ENCODE peak calls at places on chromosomes 2 and 18, in six cellular contexts. F is bronchial epithelial cell, D is psoas muscle, N is foreskin fibroblast, B is AG04450, W is astrocyte of the cerebellum. L is an unnamed sample.

GRCh38 chr18:7291046-7291445 is 60.2 kb downstream of the LRRC30 start:
- DNase-seq in D (no peak), B (no peak), N (no peak), W (no peak), F (no peak), L (no peak)

GRCh38 chr2:215969131-215969841 is 44.1 kb downstream of the MREG start:
- DNase-seq in B (no peak), D (no peak), F (no peak), W (peak), N (peak), L (peak)

GRCh38 chr18:48468151-48468550 is 59.0 kb upstream of the ZBTB7C start:
- DNase-seq in F (no peak), B (no peak), N (no peak), D (no peak), W (no peak), L (no peak)

GRCh38 chr2:7835693-7836680 is 845.9 kb upstream of the ID2 start:
- DNase-seq in N (peak), B (no peak), F (peak), D (no peak), W (no peak), L (no peak)

GRCh38 chr2:241940329-241940728 is 70.8 kb downstream of the RTP5 start:
- DNase-seq in B (no peak), D (no peak), W (no peak), F (no peak), N (no peak), L (no peak)

GRCh38 chr2:145692971-145693478 is 1173.1 kb upstream of the ZEB2 start:
- DNase-seq in W (peak), N (peak), B (peak), D (no peak), F (peak), L (no peak)

GRCh38 chr2:134245340-134245984 is 8.4 kb upstream of the MGAT5 start:
- DNase-seq in B (no peak), W (peak), N (peak), F (peak), D (peak), L (peak)

GRCh38 chr2:199662245-199662644 is 188.7 kb downstream of the FTCDNL1 start:
- DNase-seq in N (no peak), W (peak), D (no peak), B (no peak), F (no peak), L (no peak)

GRCh38 chr18:8988262-8988871 is 114.1 kb upstream of the NDUFV2 start:
- DNase-seq in D (peak), B (no peak), F (peak), W (peak), N (peak), L (peak)

GRCh38 chr18:59514193-59514592 is 155.1 kb upstream of the LMAN1 start:
- DNase-seq in F (no peak), N (peak), D (peak), W (no peak), B (no peak), L (peak)

GRCh38 chr2:8315766-8316165 is 366.1 kb upstream of the ID2 start:
- DNase-seq in F (peak), D (no peak), W (no peak), N (no peak), B (no peak), L (peak)

GRCh38 chr2:134540954-134541353 is 177.8 kb downstream of the TMEM163 start:
- DNase-seq in W (no peak), B (no peak), N (no peak), F (no peak), D (no peak), L (no peak)

GRCh38 chr18:28065031-28065792 is 111.7 kb downstream of the CDH2 start:
- DNase-seq in F (peak), N (peak), D (no peak), B (peak), W (peak), L (peak)

GRCh38 chr18:29185801-29186200 is 1008.9 kb upstream of the CDH2 start:
- DNase-seq in B (no peak), D (no peak), W (no peak), F (no peak), N (no peak), L (no peak)

GRCh38 chr2:195477248-195477995 is 179.6 kb upstream of the SLC39A10 start:
- DNase-seq in W (peak), D (no peak), F (peak), N (peak), B (peak), L (no peak)

GRCh38 chr2:50694798-50695197 is 337.1 kb downstream of the NRXN1 start:
- DNase-seq in W (no peak), D (no peak), B (no peak), F (no peak), N (no peak), L (no peak)

GRCh38 chr2:241379481-241380480 is 23.7 kb downstream of the FARP2 start:
- DNase-seq in N (peak), B (no peak), F (no peak), W (no peak), D (no peak), L (no peak)

GRCh38 chr18:43869451-43870008 is 592.2 kb upstream of the SYT4 start:
- DNase-seq in B (no peak), F (no peak), D (no peak), N (peak), W (peak), L (peak)

GRCh38 chr2:44079686-44080085 is 83.9 kb upstream of the LRPPRC start:
- DNase-seq in D (no peak), B (no peak), F (no peak), N (no peak), W (no peak), L (no peak)

GRCh38 chr18:36420826-36421225 is 123.3 kb downstream of the FHOD3 start:
- DNase-seq in B (no peak), W (no peak), F (no peak), D (no peak), N (peak), L (no peak)

GRCh38 chr18:59084286-59084779 is 55.4 kb upstream of the SEC11C start:
- DNase-seq in D (peak), B (peak), W (peak), F (peak), N (peak), L (no peak)

GRCh38 chr2:116953-117352 is 70.6 kb upstream of the FAM110C start:
- DNase-seq in D (no peak), F (no peak), N (no peak), W (no peak), B (no peak), L (no peak)

GRCh38 chr2:110017-110416 is 63.7 kb upstream of the FAM110C start:
- DNase-seq in D (no peak), W (no peak), F (no peak), N (no peak), B (no peak), L (no peak)

DNA sequence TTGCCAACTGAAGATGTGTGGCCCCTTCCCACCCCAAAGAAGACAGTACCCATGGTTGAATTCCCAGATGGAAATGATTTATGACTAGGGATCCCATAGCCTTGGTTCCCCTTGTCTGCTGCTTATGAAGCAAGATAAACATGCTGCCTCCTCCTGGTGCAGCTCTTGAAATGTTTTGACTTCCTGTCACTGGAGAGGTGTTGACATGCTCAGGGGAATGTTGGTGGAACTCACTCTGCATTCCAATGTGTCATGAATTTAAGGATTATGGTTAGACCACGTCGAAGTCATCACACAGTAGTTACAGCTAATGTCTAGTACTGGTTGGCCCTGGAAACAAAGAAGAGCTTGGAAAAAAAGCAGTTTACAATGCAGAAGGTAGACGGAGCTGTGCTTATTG is 69.0 kb upstream of the FAM110C start:
- DNase-seq in B (no peak), W (no peak), N (no peak), D (no peak), F (peak), L (no peak)
- TF ChIP-seq CTCF in B (no peak), W (no peak), N (no peak), D (no peak), F (peak), L (no peak)

DNA sequence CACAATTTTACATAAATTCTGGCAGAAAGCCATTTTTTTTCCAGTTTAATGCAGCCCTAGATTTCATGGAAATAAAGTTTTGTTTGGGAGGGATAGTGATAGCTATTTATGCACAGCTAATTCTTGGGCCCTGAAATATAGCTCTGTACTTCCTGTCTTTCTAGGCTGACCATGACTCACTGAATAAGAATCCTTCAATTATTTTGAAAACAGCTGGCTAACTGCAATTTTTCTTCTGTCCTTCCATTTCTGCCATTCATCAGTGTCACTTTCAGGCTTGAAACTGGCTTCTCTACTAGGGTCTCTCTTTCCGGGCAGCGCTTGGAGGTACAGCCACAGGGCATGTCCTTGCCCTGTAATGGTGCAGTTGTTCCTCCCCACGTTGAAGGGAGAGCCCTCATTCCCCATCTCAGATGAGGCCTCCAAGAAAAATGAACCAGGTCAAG is 97.1 kb upstream of the TMEM178A start:
- DNase-seq in F (peak), N (peak), B (peak), D (no peak), W (peak), L (peak)
- H3K4me3 ChIP-seq in F (no peak), N (no peak), B (no peak), D (no peak), W (no peak), L (no peak)

DNA sequence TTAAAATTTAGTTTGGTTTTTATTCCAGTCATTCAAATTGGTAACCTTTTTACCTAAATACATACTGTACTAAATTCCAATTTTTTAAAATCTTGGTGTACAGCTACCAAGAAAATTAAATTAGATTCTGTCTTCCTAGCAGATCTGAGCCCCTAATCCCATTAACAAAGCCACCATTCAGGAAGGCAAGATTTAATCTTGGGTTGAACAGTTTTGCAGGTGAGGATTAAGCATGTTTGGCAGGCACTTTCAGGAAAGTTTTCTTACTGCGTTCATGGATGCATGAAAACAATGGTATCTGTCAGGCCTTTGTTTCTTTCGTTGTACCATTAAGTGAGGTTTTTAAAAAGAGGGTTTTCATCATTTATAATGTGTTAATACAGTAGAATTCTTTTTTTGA is 32.8 kb downstream of the ITPRID2 start:
- DNase-seq in W (no peak), B (no peak), F (no peak), N (no peak), D (no peak), L (peak)
- TF ChIP-seq CTCF in W (no peak), B (no peak), F (no peak), N (no peak), D (no peak), L (no peak)

GRCh38 chr2:20592106-20593071 is 58.5 kb downstream of the HS1BP3 start:
- DNase-seq in W (no peak), N (no peak), D (no peak), F (no peak), B (no peak), L (no peak)
- H3K4me3 ChIP-seq in W (no peak), N (no peak), D (no peak), F (no peak), B (no peak), L (no peak)

GRCh38 chr2:69952336-69953115 is 8.9 kb downstream of the ASPRV1 start:
- DNase-seq in B (no peak), N (no peak), D (no peak), F (no peak), W (no peak), L (no peak)
- TF ChIP-seq CTCF in B (no peak), N (no peak), D (no peak), F (no peak), W (no peak), L (no peak)

DNA sequence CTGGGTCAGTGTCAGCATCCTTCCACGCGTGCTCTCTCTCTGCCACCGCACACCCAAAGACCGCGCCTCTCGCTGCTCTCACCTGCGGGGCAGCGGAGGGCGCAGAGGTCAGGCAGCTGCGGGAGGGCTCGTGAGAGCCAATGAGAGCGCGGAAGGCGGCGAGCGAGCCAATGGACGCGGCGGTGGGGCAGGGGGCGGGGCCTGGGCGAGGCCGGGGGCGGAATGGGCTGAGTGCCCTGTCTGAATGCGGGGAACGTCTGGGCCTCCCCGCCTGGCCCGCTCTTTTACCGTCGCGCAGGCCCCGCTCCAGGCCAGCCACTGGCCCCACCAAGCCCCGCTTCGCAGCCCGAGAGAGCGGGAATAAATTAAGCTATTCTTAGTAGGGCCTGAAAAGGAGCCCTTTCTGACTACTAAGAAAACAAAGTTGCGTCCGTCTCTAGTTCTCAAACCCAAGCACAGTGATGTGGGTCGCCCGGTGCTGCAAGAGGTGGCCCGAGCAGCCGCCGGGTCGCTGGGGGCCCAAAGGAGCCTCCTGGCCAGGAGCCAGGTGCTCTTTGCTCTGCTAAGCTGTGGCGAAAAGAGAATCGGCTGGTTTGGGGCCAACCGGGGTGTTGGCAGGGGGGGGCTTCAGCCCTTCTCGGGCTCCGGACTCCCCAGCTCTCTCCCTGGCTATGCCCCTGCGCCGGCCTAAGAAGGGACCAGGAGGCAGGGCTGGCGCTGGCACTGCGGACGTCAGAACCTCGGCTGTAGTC is 81.1 kb upstream of the GLI2 start:
- DNase-seq in F (no peak), W (no peak), B (no peak), N (no peak), D (no peak), L (no peak)
- H3K4me3 ChIP-seq in F (no peak), W (no peak), B (no peak), N (no peak), D (peak), L (no peak)

DNA sequence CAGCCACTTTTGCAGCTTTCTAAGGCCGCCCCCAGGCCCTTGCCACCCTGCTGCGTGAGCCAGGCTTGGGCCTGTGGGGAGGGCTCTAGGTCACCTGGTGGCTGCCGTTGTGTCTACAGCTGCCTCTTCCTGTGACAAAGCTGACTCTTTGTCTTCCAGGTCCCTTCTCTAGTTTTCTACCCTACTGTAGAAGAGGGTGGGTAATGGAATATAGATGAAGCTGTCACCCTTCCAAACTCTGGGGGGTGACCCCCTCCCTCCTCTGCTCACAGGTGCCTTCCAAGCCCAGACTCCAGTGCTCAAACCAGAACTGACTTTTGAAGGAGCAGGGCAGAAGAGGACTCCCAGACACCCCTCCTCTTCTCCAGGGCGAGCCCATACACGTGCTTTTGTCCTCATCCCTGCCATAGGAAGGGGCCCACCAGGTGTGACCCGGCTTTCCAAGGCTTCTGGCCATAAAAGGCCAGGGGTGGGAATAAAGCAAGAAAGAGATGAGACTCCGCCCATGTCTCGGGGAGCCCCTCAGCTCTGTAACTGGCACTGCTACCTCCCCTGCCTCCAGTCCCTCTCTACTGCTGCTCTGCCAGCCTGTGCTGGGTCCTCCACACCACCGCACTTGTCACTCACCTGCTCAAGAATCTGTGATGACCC is 17.9 kb upstream of the SDC1 start:
- DNase-seq in W (no peak), D (no peak), F (no peak), B (no peak), N (no peak), L (no peak)
- TF ChIP-seq CTCF in W (no peak), D (no peak), F (peak), B (no peak), N (no peak), L (no peak)

DNA sequence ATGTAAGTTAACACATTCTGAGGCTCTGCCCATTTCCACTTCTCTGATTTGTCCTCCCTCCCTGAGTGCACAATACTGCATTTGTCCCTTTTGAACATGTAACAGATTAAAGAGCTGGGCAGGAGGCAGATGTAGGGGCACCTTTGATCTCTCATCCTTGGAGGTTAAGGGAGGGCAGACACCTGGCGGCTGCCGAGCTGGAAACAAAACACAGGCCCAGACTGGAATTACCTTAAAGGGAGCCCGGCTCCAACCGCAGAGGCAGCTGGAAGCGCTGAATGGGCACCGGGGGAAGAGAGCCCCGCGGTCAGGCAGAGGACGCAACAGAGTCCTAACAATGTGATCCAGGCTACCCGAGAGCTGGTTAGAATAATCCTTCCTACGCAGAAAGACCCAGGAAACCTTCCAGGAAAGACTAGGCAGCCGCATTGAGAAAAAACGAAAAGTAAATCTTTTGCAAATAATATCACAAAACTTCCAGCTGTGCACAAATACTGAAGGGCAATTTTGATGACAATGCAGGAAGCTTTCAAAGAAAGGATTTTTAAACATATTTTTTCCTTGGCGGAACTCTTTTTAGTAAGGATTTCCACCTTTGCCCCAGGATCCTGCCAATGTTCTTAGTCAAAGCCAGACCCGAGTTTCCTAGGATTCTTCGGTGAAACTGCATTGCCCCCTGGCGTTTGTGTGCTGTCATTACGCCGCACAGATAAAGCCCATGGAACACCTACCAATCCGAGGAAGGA is 216.0 kb downstream of the TGIF1 start:
- DNase-seq in B (peak), F (peak), W (peak), D (peak), N (peak), L (peak)
- H3K4me3 ChIP-seq in B (no peak), F (no peak), W (peak), D (peak), N (no peak), L (peak)